ENCODE peak calls at places on chromosomes 16 and 17, in five cellular contexts. One of them, this sample, is unnamed.

GRCh38 chr17:44198721-44199552 is 747 bp downstream of the ATXN7L3 start:
- DNase-seq in H1: peak; percentile 74
- DNase-seq in neuronal stem cell: peak; percentile 65
- DNase-seq in H9: peak; percentile 80
- DNase-seq in trophoblast cell: peak; percentile 46
- DNase-seq in this sample: peak; percentile 61

GRCh38 chr16:88650749-88651275 is at the start of gene CYBA:
- DNase-seq in trophoblast cell: peak; percentile 33
- DNase-seq in H1: peak; percentile 90
- DNase-seq in neuronal stem cell: peak; percentile 44
- DNase-seq in H9: peak; percentile 93
- DNase-seq in this sample: peak; percentile 84

GRCh38 chr16:49704586-49705155 is 151.2 kb downstream of the ZNF423 start:
- DNase-seq in neuronal stem cell: no peak
- DNase-seq in H9: peak; percentile 68
- DNase-seq in trophoblast cell: peak; percentile 9
- DNase-seq in H1: no peak
- DNase-seq in this sample: no peak

GRCh38 chr16:14511798-14512131 is 118.3 kb downstream of the PARN start:
- DNase-seq in neuronal stem cell: no peak
- DNase-seq in H9: no peak
- DNase-seq in trophoblast cell: peak; percentile 18
- DNase-seq in H1: no peak
- DNase-seq in this sample: no peak

GRCh38 chr17:36869441-36869840 is 67.8 kb upstream of the LHX1 start:
- DNase-seq in trophoblast cell: no peak
- DNase-seq in neuronal stem cell: no peak
- DNase-seq in H1: no peak
- DNase-seq in H9: no peak
- DNase-seq in this sample: no peak

GRCh38 chr17:14510136-14510535 is 209.3 kb downstream of the HS3ST3B1 start:
- DNase-seq in H1: no peak
- DNase-seq in neuronal stem cell: no peak
- DNase-seq in H9: no peak
- DNase-seq in trophoblast cell: no peak
- DNase-seq in this sample: no peak

GRCh38 chr17:5758651-5759050 is 174.3 kb upstream of the NLRP1 start:
- DNase-seq in trophoblast cell: no peak
- DNase-seq in H9: peak; percentile 93
- DNase-seq in neuronal stem cell: no peak
- DNase-seq in H1: peak; percentile 57
- DNase-seq in this sample: peak; percentile 46

GRCh38 chr17:75105269-75106080 is 4.3 kb upstream of the ARMC7 start:
- DNase-seq in neuronal stem cell: no peak
- DNase-seq in H9: peak; percentile 87
- DNase-seq in trophoblast cell: peak; percentile 79
- DNase-seq in H1: peak; percentile 81
- DNase-seq in this sample: peak; percentile 56

GRCh38 chr16:56675685-56676210 is 6.1 kb downstream of the MT1H start:
- DNase-seq in H9: peak; percentile 86
- DNase-seq in H1: peak; percentile 73
- DNase-seq in neuronal stem cell: no peak
- DNase-seq in trophoblast cell: peak; percentile 29
- DNase-seq in this sample: no peak

GRCh38 chr16:23514381-23515152 is 4.3 kb upstream of the GGA2 start:
- DNase-seq in trophoblast cell: no peak
- DNase-seq in neuronal stem cell: no peak
- DNase-seq in H1: no peak
- DNase-seq in H9: no peak
- DNase-seq in this sample: no peak

GRCh38 chr17:48878920-48879898 is 13.4 kb upstream of the ATP5MC1 start:
- DNase-seq in trophoblast cell: peak; percentile 81
- DNase-seq in H1: peak; percentile 61
- DNase-seq in neuronal stem cell: peak; percentile 70
- DNase-seq in H9: peak; percentile 81
- DNase-seq in this sample: peak; percentile 81

GRCh38 chr16:68229431-68230175 is 6.3 kb downstream of the ESRP2 start:
- DNase-seq in neuronal stem cell: no peak
- DNase-seq in H1: peak; percentile 77
- DNase-seq in trophoblast cell: peak; percentile 80
- DNase-seq in H9: peak; percentile 55
- DNase-seq in this sample: peak; percentile 69

GRCh38 chr17:38920374-38921291 is 4.8 kb upstream of the LASP1NB start:
- DNase-seq in H1: no peak
- DNase-seq in trophoblast cell: no peak
- DNase-seq in H9: no peak
- DNase-seq in neuronal stem cell: no peak
- DNase-seq in this sample: no peak

GRCh38 chr16:24114876-24115275 is 141.3 kb upstream of the CACNG3 start:
- DNase-seq in H1: no peak
- DNase-seq in trophoblast cell: no peak
- DNase-seq in H9: no peak
- DNase-seq in neuronal stem cell: no peak
- DNase-seq in this sample: no peak

GRCh38 chr17:79916506-79916905 is 77.3 kb upstream of the CBX4 start:
- DNase-seq in trophoblast cell: peak; percentile 75
- DNase-seq in H1: no peak
- DNase-seq in H9: no peak
- DNase-seq in neuronal stem cell: no peak
- DNase-seq in this sample: no peak

GRCh38 chr17:79915850-79916430 is 76.7 kb upstream of the CBX4 start:
- DNase-seq in trophoblast cell: peak; percentile 91
- DNase-seq in neuronal stem cell: no peak
- DNase-seq in H1: peak; percentile 74
- DNase-seq in H9: peak; percentile 92
- DNase-seq in this sample: peak; percentile 34

GRCh38 chr17:79913896-79914812 is 74.9 kb upstream of the CBX4 start:
- DNase-seq in trophoblast cell: no peak
- DNase-seq in H9: no peak
- DNase-seq in H1: no peak
- DNase-seq in neuronal stem cell: no peak
- DNase-seq in this sample: no peak

GRCh38 chr17:79913451-79913850 is 74.2 kb upstream of the CBX4 start:
- DNase-seq in trophoblast cell: no peak
- DNase-seq in H1: no peak
- DNase-seq in neuronal stem cell: no peak
- DNase-seq in H9: no peak
- DNase-seq in this sample: no peak

DNA sequence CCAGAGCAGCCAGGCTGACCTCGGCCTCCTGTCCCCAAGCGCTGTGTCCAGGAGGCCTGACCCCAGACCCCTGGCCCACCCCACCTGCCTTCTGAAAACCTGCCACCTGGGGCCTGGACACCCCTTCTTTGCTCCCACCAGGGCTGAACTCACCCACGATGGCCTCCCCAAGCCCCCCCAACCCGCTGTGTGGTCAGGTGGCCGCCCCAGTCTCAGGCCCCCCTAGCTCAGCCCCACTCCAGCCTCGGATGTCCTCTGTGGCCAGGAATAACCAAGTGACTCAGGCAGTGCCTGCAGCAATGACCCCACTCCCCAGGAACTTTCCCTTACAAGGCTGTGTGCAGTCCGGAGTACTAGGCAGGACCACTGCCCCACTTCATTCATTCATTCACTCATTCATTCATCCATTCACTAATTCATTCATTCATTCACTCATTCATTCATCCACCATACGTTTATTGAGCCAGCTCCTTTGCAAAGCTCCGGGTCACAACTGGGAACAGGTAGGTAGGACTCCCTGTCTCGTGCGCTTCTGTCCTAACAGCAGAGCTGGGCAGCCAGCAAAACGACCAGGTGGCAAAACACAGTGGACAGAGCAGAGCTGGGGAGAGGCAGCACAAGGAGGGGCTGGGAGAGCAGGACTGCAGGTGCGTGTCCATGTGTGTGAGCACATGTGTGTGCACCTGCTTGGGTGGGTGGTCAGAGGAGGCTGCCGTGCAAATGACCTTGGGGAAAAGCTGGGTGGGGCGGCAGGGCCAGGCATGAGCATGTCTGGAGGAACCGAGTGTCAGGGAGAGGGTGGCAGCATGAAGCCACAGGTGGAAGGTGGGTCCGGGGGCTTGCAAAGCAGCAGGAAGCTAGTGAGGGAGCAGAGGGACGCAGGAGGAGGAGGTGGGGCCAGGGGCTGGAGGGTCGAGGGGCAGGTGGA is 75.8 kb upstream of the CBX4 start:
- DNase-seq in trophoblast cell: no peak
- DNase-seq in neuronal stem cell: no peak
- DNase-seq in H1: no peak
- DNase-seq in H9: no peak
- DNase-seq in this sample: no peak
- H2BK12ac ChIP-seq in trophoblast cell: no peak overlapping the region
- H2BK12ac ChIP-seq in neuronal stem cell: peak overlapping the region; percentile 63
- H2BK12ac ChIP-seq in H1: peak overlapping the region; percentile 92
- H2BK12ac ChIP-seq in H9: no peak overlapping the region
- H2BK12ac ChIP-seq in this sample: no peak overlapping the region

DNA sequence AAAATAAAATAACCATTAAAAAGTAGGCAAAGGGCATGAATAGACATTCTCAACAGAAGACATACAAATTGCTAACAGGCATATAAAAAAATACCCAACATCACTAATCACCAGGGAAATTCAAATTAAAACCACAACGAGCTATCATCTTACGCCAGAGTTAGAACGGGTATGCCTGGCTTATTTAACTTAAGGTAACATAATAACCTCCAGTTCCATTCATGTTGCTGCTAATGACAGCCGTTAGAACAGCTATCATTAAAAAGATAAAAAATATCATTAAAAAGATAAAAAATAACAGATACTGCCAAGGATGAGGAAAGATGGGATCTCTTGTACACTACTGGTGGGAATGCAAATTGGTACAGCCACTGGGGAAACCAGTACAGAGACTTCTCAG is 89.3 kb downstream of the GAS7 start:
- DNase-seq in trophoblast cell: no peak
- DNase-seq in neuronal stem cell: no peak
- DNase-seq in H1: no peak
- DNase-seq in H9: no peak
- DNase-seq in this sample: no peak
- H3K4me1 ChIP-seq in trophoblast cell: peaks cover 11% of the 10 kb centered on the region
- H3K4me1 ChIP-seq in neuronal stem cell: peaks cover 3% of the 10 kb centered on the region
- H3K4me1 ChIP-seq in H1: no peaks in the 10 kb centered on the region
- H3K4me1 ChIP-seq in H9: no peaks in the 10 kb centered on the region
- H3K4me1 ChIP-seq in this sample: peaks cover 20% of the 10 kb centered on the region

GRCh38 chr17:60599620-60600489 is at the start of gene PPM1D:
- DNase-seq in H9: peak; percentile 100
- DNase-seq in neuronal stem cell: peak; percentile 99
- DNase-seq in trophoblast cell: peak; percentile 100
- DNase-seq in H1: peak; percentile 99
- DNase-seq in this sample: peak; percentile 98
- H4K91ac ChIP-seq in H9: peak within 1 kb of the TSS; percentile 67
- H4K91ac ChIP-seq in neuronal stem cell: no peak within 1 kb of the TSS
- H4K91ac ChIP-seq in trophoblast cell: peak within 1 kb of the TSS; percentile 96
- H4K91ac ChIP-seq in H1: peak within 1 kb of the TSS; percentile 76
- H4K91ac ChIP-seq in this sample: peak within 1 kb of the TSS; percentile 84

GRCh38 chr17:32302037-32302436 is 36.4 kb downstream of the RHBDL3 start:
- DNase-seq in trophoblast cell: peak; percentile 13
- DNase-seq in neuronal stem cell: no peak
- DNase-seq in H1: no peak
- DNase-seq in H9: no peak
- DNase-seq in this sample: no peak
- H2BK12ac ChIP-seq in trophoblast cell: no peak overlapping the region
- H2BK12ac ChIP-seq in neuronal stem cell: no peak overlapping the region
- H2BK12ac ChIP-seq in H1: peak overlapping the region; percentile 95
- H2BK12ac ChIP-seq in H9: no peak overlapping the region
- H2BK12ac ChIP-seq in this sample: no peak overlapping the region

DNA sequence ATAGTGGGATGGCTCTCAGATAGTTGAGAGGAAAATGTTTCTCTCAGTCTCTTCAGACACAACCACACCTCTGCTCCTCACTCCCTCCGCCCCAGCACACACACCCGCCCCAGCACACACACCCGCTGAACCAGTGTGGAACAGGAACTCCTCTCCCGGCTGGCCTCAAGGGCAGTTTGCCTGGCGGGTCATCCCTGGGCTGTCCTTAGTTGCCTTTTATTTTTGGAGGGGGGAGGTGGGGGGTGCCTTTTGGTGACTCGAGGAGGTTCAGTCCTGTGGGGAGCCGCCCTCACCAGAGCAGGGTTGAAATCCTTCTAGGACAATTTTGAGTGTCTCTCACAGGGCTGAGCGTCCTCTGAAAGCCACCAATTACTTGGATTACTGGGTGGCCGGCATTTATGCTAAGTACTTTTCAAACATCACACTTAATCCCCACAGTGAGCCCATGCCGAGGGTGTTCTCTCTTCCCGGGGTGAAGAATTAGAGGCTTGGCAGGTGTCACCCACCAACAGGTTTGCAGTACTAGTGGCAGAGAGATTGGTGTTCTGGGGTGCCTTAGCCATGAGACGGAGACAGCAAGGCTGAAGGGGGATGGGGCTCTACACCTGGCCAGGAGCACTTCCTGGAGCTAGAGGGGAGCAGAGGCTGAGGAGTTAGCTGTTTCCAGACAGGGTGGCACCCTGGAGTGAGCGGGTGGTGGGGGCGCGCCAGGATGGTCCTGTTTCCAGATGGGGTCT is 2.8 kb downstream of the RASD1 start:
- DNase-seq in H9: peak; percentile 62
- DNase-seq in neuronal stem cell: no peak
- DNase-seq in trophoblast cell: no peak
- DNase-seq in H1: peak; percentile 54
- DNase-seq in this sample: no peak
- H3K4me1 ChIP-seq in H9: peaks cover 3% of the 10 kb centered on the region
- H3K4me1 ChIP-seq in neuronal stem cell: peaks cover 26% of the 10 kb centered on the region
- H3K4me1 ChIP-seq in trophoblast cell: peaks cover 10% of the 10 kb centered on the region
- H3K4me1 ChIP-seq in H1: peaks cover 5% of the 10 kb centered on the region
- H3K4me1 ChIP-seq in this sample: peaks cover 20% of the 10 kb centered on the region

DNA sequence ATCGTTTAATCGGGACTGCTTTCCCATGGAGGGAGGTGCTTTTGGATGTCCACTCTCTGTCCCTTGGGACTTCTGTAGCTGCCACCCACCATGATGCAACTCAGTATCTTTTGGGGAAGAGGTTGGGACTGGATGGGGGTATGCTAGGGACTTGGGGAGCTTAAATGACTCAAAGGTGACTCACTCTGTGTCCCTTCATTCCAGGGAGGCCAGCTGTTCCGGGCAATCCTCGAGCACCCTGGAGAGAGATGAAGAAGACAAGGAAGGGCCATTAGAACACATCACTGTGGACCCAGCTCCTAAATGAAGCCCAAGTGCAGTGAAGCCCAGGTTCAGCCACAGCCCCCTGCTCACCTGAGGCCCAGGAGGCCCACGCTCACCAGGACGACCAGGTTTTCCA is 4.6 kb downstream of the COL1A1 start:
- DNase-seq in H1: no peak
- DNase-seq in neuronal stem cell: no peak
- DNase-seq in H9: no peak
- DNase-seq in trophoblast cell: no peak
- DNase-seq in this sample: peak; percentile 77
- H4K91ac ChIP-seq in H1: no peak overlapping the region
- H4K91ac ChIP-seq in neuronal stem cell: no peak overlapping the region
- H4K91ac ChIP-seq in H9: no peak overlapping the region
- H4K91ac ChIP-seq in trophoblast cell: no peak overlapping the region
- H4K91ac ChIP-seq in this sample: no peak overlapping the region

DNA sequence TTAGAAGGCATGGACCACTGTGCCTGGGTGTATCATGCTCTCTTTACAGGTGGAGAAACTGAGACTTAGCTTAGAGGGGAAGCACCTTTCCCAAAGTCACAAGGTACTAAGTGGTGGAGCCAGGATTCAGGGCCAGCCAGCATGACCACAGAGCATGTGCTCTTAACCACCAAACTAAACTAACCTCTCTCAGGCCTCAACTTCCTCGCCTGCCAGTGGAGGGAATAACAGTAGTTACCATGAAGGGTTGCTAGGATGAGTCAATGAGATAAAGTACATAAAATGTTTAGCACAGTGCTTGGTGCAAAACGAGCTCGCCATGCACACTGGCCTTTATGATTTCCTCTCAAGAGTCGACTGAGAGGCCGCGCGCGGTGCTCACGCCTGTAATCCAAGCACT is 6.4 kb upstream of the MYO1C start:
- DNase-seq in neuronal stem cell: no peak
- DNase-seq in trophoblast cell: peak; percentile 8
- DNase-seq in H1: no peak
- DNase-seq in H9: no peak
- DNase-seq in this sample: peak; percentile 97
- H2BK12ac ChIP-seq in neuronal stem cell: no peak overlapping the region
- H2BK12ac ChIP-seq in trophoblast cell: no peak overlapping the region
- H2BK12ac ChIP-seq in H1: no peak overlapping the region
- H2BK12ac ChIP-seq in H9: no peak overlapping the region
- H2BK12ac ChIP-seq in this sample: no peak overlapping the region